ENCODE peak calls at places on chromosomes 12 and 14, in five cellular contexts. N is AG04450, I is heart left ventricle, G is fibroblast of the conjunctiva, U is memory B cell. E is an unnamed sample.

GRCh38 chr14:70192915-70193314 is 4.2 kb upstream of the SLC8A3 start:
- DNase-seq in N (no peak), I (no peak), G (no peak), U (no peak), E (no peak)

GRCh38 chr14:64620910-64621309 is 71.1 kb downstream of the PPP1R36 start:
- DNase-seq in N (no peak), I (no peak), G (no peak), U (no peak), E (no peak)

GRCh38 chr12:5439333-5439732 is 7.4 kb downstream of the NTF3 start:
- DNase-seq in N (no peak), I (no peak), G (no peak), U (no peak), E (no peak)

GRCh38 chr14:46887144-46887543 is 235.6 kb upstream of the RPL10L start:
- DNase-seq in N (no peak), I (no peak), G (no peak), U (no peak), E (no peak)

GRCh38 chr12:103801709-103802585 is 39.1 kb downstream of the NT5DC3 start:
- DNase-seq in N (no peak), I (no peak), G (no peak), U (no peak), E (no peak)

GRCh38 chr12:51773145-51773869 is 75.2 kb downstream of the FIGNL2 start:
- DNase-seq in N (peak), I (no peak), G (peak), U (no peak), E (no peak)

GRCh38 chr12:101925352-101925751 is 48.0 kb downstream of the DRAM1 start:
- DNase-seq in N (peak), I (peak), G (peak), U (no peak), E (peak)

GRCh38 chr14:68662395-68662794 is 130.5 kb downstream of the ZFP36L1 start:
- DNase-seq in N (no peak), I (no peak), G (no peak), U (no peak), E (no peak)

GRCh38 chr12:96399081-96399918 is 939 bp downstream of the CDK17 start:
- DNase-seq in N (no peak), I (peak), G (no peak), U (peak), E (peak)

GRCh38 chr12:113104953-113105510 is 30.5 kb downstream of the RASAL1 start:
- DNase-seq in N (no peak), I (no peak), G (no peak), U (no peak), E (no peak)

GRCh38 chr12:41966916-41967315 is 177.8 kb downstream of the GXYLT1 start:
- DNase-seq in N (no peak), I (no peak), G (no peak), U (no peak), E (no peak)

GRCh38 chr12:96752211-96752610 is 154.8 kb upstream of the NEDD1 start:
- DNase-seq in N (no peak), I (no peak), G (no peak), U (no peak), E (no peak)

GRCh38 chr12:57755194-57755453 is 221 bp downstream of the MARCHF9 start:
- DNase-seq in N (no peak), I (no peak), G (no peak), U (no peak), E (no peak)

GRCh38 chr12:51721281-51721940 is 127.1 kb downstream of the FIGNL2 start:
- DNase-seq in N (no peak), I (peak), G (no peak), U (peak), E (peak)

GRCh38 chr12:42625611-42626010 is 36.1 kb upstream of the PRICKLE1 start:
- DNase-seq in N (no peak), I (no peak), G (no peak), U (no peak), E (no peak)

GRCh38 chr14:78319826-78320635 is 149.9 kb downstream of the NRXN3 start:
- DNase-seq in N (no peak), I (no peak), G (no peak), U (no peak), E (no peak)

GRCh38 chr12:26241095-26241494 is 45.7 kb downstream of the SSPN start:
- DNase-seq in N (no peak), I (no peak), G (no peak), U (no peak), E (no peak)

GRCh38 chr12:15164997-15165659 is 56.1 kb downstream of the RERG start:
- DNase-seq in N (no peak), I (no peak), G (peak), U (no peak), E (peak)

GRCh38 chr12:79522237-79522636 is 168.5 kb downstream of the PAWR start:
- DNase-seq in N (no peak), I (no peak), G (no peak), U (no peak), E (no peak)

GRCh38 chr14:64953310-64953654 is 10.7 kb upstream of the GPX2 start:
- DNase-seq in N (no peak), I (no peak), G (no peak), U (no peak), E (no peak)

GRCh38 chr12:9391751-9392240 is 183.6 kb upstream of the PZP start:
- DNase-seq in N (no peak), I (no peak), G (no peak), U (no peak), E (no peak)

GRCh38 chr14:30790827-30791226 is 83.5 kb upstream of the COCH start:
- DNase-seq in N (no peak), I (no peak), G (no peak), U (no peak), E (no peak)

GRCh38 chr12:46907791-46908190 is 82.0 kb upstream of the SLC38A4 start:
- DNase-seq in N (no peak), I (no peak), G (no peak), U (no peak), E (no peak)

GRCh38 chr14:59292028-59292427 is 103.6 kb downstream of the DAAM1 start:
- DNase-seq in N (no peak), I (no peak), G (no peak), U (no peak), E (no peak)